ENCODE peak calls at places on chromosomes 6 and 20, in four cellular contexts. K is cardiac muscle cell, S is suprapubic skin, X is omental fat pad. P is an unnamed sample.

GRCh38 chr6:142833054-142833453 is 111.9 kb downstream of the HIVEP2 start:
- DNase-seq in S (no peak), K (peak; percentile 83), X (no peak), P (peak; percentile 83)

GRCh38 chr6:87588756-87589407 is 905 bp downstream of the RARS2 start:
- DNase-seq in X (no peak), K (no peak), S (no peak), P (peak; percentile 27)

GRCh38 chr6:69096681-69097080 is 461.6 kb downstream of the ADGRB3 start:
- DNase-seq in K (no peak), X (no peak), S (no peak), P (no peak)

GRCh38 chr6:109393882-109394281 is 11.6 kb upstream of the CD164 start:
- DNase-seq in K (no peak), X (no peak), S (no peak), P (peak; percentile 68)

GRCh38 chr20:25042531-25043498 is 15.1 kb downstream of the ACSS1 start:
- DNase-seq in K (no peak), X (no peak), S (no peak), P (peak; percentile 69)

GRCh38 chr20:38427655-38428023 is 7.5 kb downstream of the SNHG17 start:
- DNase-seq in X (no peak), K (no peak), S (no peak), P (peak; percentile 34)

GRCh38 chr20:25198663-25199363 is 3.3 kb downstream of the ENTPD6 start:
- DNase-seq in K (no peak), S (peak; percentile 62), X (no peak), P (no peak)

GRCh38 chr20:17796096-17796563 is 96.4 kb downstream of the BANF2 start:
- DNase-seq in S (peak; percentile 68), K (peak; percentile 86), X (no peak), P (no peak)

GRCh38 chr6:153024401-153025017 is 22.0 kb upstream of the MTRF1L start:
- DNase-seq in X (no peak), K (peak; percentile 66), S (no peak), P (no peak)

GRCh38 chr6:151501511-151502136 is 7.8 kb downstream of the CCDC170 start:
- DNase-seq in S (no peak), X (no peak), K (no peak), P (no peak)

GRCh38 chr20:33442136-33443005 is 1.2 kb downstream of the SNTA1 start:
- DNase-seq in S (no peak), K (no peak), X (no peak), P (peak; percentile 88)

GRCh38 chr20:9392892-9393857 is 121.2 kb upstream of the LAMP5 start:
- DNase-seq in X (peak; percentile 32), S (no peak), K (peak; percentile 82), P (peak; percentile 93)

GRCh38 chr6:131950767-131951575 is at the start of gene CCN2:
- DNase-seq in X (peak; percentile 56), K (peak; percentile 99), S (peak; percentile 93), P (peak; percentile 94)

GRCh38 chr6:68194846-68195478 is 440.1 kb upstream of the ADGRB3 start:
- DNase-seq in X (no peak), K (peak; percentile 5), S (no peak), P (no peak)

GRCh38 chr20:19211252-19211651 is 1.2 kb upstream of the SLC24A3 start:
- DNase-seq in K (no peak), X (no peak), S (no peak), P (no peak)

GRCh38 chr6:21447987-21448386 is 145.6 kb upstream of the SOX4 start:
- DNase-seq in X (no peak), S (no peak), K (no peak), P (no peak)

GRCh38 chr20:21523398-21523868 is 9.6 kb upstream of the NKX2-2 start:
- DNase-seq in K (no peak), X (no peak), S (no peak), P (no peak)

GRCh38 chr20:41135187-41135887 is 2.0 kb upstream of the PLCG1 start:
- DNase-seq in S (peak; percentile 70), K (peak; percentile 42), X (no peak), P (peak; percentile 73)

GRCh38 chr6:41371461-41371991 is 36.1 kb downstream of the NCR2 start:
- DNase-seq in S (no peak), X (no peak), K (peak; percentile 66), P (peak; percentile 95)

GRCh38 chr6:14798594-14798982 is 447.3 kb upstream of the JARID2 start:
- DNase-seq in K (no peak), S (no peak), X (no peak), P (no peak)

GRCh38 chr20:32960849-32961731 is 43.1 kb downstream of the SUN5 start:
- DNase-seq in K (no peak), S (no peak), X (no peak), P (no peak)

GRCh38 chr6:169269180-169270076 is 15.8 kb upstream of the THBS2 start:
- DNase-seq in X (no peak), K (peak; percentile 89), S (no peak), P (peak; percentile 88)

GRCh38 chr6:96162711-96163120 is 146.9 kb downstream of the FUT9 start:
- DNase-seq in S (no peak), K (no peak), X (no peak), P (no peak)

GRCh38 chr20:12090920-12091319 is 173.2 kb downstream of the BTBD3 start:
- DNase-seq in X (no peak), S (no peak), K (no peak), P (no peak)

GRCh38 chr6:5403076-5403475 is 141.8 kb downstream of the FARS2 start:
- DNase-seq in K (no peak), S (no peak), X (no peak), P (no peak)

GRCh38 chr6:5399391-5399790 is 138.1 kb downstream of the FARS2 start:
- DNase-seq in S (no peak), K (no peak), X (no peak), P (no peak)

GRCh38 chr6:5403619-5404018 is 142.3 kb downstream of the FARS2 start:
- DNase-seq in S (no peak), X (no peak), K (peak; percentile 13), P (no peak)

GRCh38 chr6:5398530-5398929 is 137.2 kb downstream of the FARS2 start:
- DNase-seq in K (peak; percentile 68), S (no peak), X (no peak), P (no peak)

DNA sequence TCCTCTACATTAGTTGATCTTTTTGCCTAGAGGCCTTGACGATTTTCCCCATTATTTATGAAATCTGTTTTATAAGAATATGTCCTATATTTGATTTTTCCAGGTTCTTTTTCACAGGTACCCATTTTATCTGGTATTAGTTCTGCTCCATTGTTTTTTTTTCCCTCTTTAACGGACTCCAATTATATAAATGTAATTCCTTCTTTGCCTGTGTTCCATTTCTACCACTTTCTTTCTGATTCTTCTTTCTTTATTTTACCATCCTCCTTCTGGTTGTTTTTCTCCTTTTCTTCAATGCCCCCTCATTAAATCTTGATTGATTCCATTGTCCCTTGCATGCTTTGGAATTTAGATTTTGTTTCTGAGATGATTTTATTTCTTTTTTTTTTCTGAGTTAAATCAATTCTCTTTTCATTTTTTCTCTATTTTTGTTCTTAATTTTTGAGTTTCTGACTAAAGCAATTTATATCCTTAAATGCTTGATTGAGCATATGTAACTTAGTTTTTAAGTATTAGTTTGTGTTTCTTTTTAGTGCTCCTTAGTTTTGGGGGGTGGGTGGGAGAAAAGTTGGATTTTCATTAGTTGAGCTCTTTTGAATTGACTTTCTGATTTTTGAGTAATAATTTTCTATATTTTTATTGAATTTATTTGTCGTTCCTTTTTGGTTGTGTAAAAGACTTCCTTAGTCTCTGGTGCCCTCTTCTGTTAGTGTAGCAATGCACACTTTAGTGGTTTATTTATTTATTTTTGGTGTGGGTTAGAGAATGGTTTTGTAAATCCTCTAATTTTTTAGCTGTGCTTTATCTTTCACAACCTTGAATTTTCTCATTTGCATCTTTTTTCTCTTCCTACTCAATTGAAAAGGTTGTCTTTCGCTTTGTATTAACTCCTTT is 140.8 kb downstream of the FARS2 start:
- DNase-seq in X (no peak), K (peak; percentile 56), S (no peak), P (no peak)
- TF ChIP-seq CTCF in X (no peak), K (peak; percentile 46), S (no peak), P (peak; percentile 69)

DNA sequence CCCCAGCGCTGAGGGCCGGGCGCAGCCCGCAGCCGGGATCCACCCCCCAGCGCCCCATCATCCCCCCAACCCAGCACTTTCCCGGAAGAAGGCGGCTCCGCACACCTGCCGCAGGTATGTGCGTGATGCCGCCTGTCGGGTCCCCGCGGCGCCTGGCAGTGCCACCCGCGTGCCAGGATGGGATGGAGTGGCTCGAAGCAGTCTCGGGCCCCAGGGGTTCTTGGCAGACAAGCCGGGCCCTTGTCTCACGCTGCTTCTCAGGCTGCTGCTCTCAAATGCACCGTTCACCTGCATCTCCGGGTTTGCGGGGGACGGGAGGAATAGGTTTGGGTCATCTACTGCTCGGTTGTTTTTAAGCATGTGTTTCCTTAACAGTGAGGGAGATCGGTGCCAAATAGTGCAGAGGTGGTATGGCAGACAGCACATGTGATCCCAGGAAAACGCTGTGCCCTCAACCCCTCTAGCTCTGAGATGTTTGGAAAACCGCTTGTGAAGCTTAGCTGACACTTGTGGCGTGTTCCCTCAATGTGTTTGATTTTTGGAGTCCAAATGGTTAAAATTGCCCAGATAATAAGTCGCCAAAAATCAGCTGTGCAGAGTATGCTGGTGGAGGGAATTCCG is 847 bp downstream of the MYLIP start:
- DNase-seq in S (peak; percentile 75), K (peak; percentile 33), X (no peak), P (no peak)
- TF ChIP-seq CTCF in S (no peak), K (no peak), X (no peak), P (no peak)

DNA sequence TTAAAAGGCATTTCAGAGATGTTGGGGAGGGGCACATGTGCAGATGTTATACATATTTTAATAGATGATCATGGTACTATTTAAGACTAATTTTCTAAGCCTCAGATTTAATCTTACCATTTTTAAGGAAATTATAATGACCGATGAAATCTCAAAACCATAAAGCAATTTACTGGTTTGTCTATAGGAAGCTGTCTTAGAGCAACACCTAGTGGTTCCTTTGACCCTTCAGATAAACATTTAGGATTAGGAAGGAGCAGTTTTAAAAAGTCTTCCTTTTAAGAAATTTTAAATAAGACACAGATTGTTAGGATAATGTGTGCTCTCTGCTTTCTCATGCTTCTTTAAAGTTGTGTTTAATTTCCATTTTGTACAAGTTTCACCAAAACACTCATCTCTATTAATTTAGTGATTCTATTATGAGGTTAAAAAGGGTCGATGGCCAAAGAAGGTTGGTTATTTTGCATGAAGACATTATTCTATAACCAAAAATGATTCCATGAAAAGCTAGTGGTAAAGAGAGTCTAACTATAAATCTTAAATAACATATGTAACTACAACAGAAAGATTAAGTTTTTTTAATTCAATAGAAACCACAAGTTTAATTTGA is 376.4 kb downstream of the HACE1 start:
- DNase-seq in K (peak; percentile 36), X (no peak), S (no peak), P (peak; percentile 59)
- TF ChIP-seq CTCF in K (peak; percentile 32), X (no peak), S (no peak), P (no peak)

GRCh38 chr20:16011061-16011460 is 562.2 kb downstream of the KIF16B start:
- DNase-seq in K (no peak), X (no peak), S (no peak), P (no peak)

GRCh38 chr20:16007164-16007563 is 566.1 kb downstream of the KIF16B start:
- DNase-seq in K (no peak), S (no peak), X (no peak), P (no peak)

GRCh38 chr20:16011519-16011918 is 561.7 kb downstream of the KIF16B start:
- DNase-seq in S (no peak), X (no peak), K (no peak), P (no peak)

GRCh38 chr20:16005612-16006493 is 567.4 kb downstream of the KIF16B start:
- DNase-seq in S (no peak), X (no peak), K (no peak), P (no peak)

DNA sequence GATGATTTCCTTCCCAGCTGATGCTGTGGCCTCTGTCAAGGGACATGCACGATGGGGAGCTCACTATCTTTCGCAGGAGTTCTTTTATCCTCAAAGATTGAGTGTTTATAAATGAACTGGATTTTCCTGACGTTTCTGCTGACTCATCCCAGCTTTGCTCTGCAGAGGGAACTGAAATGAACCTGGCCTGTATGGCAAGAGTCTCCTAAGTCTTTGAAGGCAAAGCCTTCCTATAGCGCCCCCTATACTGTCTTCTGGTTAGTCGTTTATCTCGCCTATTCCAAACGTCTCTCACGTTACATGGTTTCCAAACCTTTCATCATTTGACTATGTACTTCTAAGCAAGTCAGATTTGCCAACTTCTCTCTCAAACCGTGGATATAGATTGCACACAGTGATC is 565.3 kb downstream of the KIF16B start:
- DNase-seq in K (no peak), X (no peak), S (no peak), P (no peak)
- TF ChIP-seq CTCF in K (no peak), X (no peak), S (no peak), P (no peak)